ENCODE peak calls at places on chromosomes 7 and 10, in four cellular contexts. Y is hypothalamus, K is sigmoid colon, L is H7. R is an unnamed sample.

GRCh38 chr10:89478085-89478738 is 57.2 kb downstream of the SLC16A12 start:
- DNase-seq in Y (no peak), K (no peak), L (peak), R (no peak)

GRCh38 chr7:30989008-30989823 is 25.5 kb downstream of the GHRHR start:
- DNase-seq in Y (no peak), K (no peak), L (peak), R (no peak)

GRCh38 chr7:155785536-155785935 is 26.7 kb downstream of the SHH start:
- DNase-seq in Y (no peak), K (peak), L (no peak), R (no peak)

GRCh38 chr10:28769147-28769604 is 91.9 kb downstream of the BAMBI start:
- DNase-seq in Y (no peak), K (no peak), L (no peak), R (no peak)

GRCh38 chr7:114086491-114086905 is 167.7 kb upstream of the PPP1R3A start:
- DNase-seq in Y (no peak), K (peak), L (peak), R (no peak)

GRCh38 chr7:76509931-76510877 is at the start of gene UPK3B:
- DNase-seq in Y (no peak), K (peak), L (peak), R (no peak)

GRCh38 chr10:132229834-132230556 is 43.2 kb downstream of the DPYSL4 start:
- DNase-seq in Y (no peak), K (no peak), L (peak), R (no peak)

GRCh38 chr10:108352771-108353170 is 1188.3 kb upstream of the SORCS1 start:
- DNase-seq in Y (no peak), K (no peak), L (no peak), R (no peak)

GRCh38 chr10:117554371-117554770 is 11.8 kb downstream of the EMX2 start:
- DNase-seq in Y (no peak), K (no peak), L (no peak), R (no peak)

GRCh38 chr10:73480158-73480557 is 15.7 kb downstream of the PPP3CB start:
- DNase-seq in Y (no peak), K (no peak), L (no peak), R (no peak)

GRCh38 chr7:29224726-29225125 is 30.2 kb downstream of the CHN2 start:
- DNase-seq in Y (no peak), K (no peak), L (no peak), R (no peak)

GRCh38 chr7:20508109-20508508 is 107.4 kb upstream of the ABCB5 start:
- DNase-seq in Y (no peak), K (no peak), L (peak), R (no peak)